ENCODE peak calls at places on chromosome 13, in four cellular contexts. One of them, this sample, is unnamed.

GRCh38 chr13:114054269-114054668 is 78.2 kb downstream of the RASA3 start:
- DNase-seq in endodermal cell: peak
- DNase-seq in RCC 7860: no peak
- DNase-seq in left kidney: no peak
- DNase-seq in this sample: peak

GRCh38 chr13:107900775-107901174 is 314.6 kb downstream of the LIG4 start:
- DNase-seq in RCC 7860: no peak
- DNase-seq in left kidney: no peak
- DNase-seq in endodermal cell: no peak
- DNase-seq in this sample: no peak

GRCh38 chr13:27110056-27110746 is 61.4 kb downstream of the USP12 start:
- DNase-seq in endodermal cell: no peak
- DNase-seq in RCC 7860: no peak
- DNase-seq in left kidney: no peak
- DNase-seq in this sample: no peak

GRCh38 chr13:43924549-43925245 is 45.0 kb downstream of the LACC1 start:
- DNase-seq in RCC 7860: no peak
- DNase-seq in endodermal cell: no peak
- DNase-seq in left kidney: no peak
- DNase-seq in this sample: peak

GRCh38 chr13:50948576-50948975 is 39.0 kb downstream of the RNASEH2B start:
- DNase-seq in left kidney: no peak
- DNase-seq in endodermal cell: no peak
- DNase-seq in RCC 7860: no peak
- DNase-seq in this sample: no peak

GRCh38 chr13:40438999-40439797 is 227.2 kb downstream of the FOXO1 start:
- DNase-seq in endodermal cell: no peak
- DNase-seq in RCC 7860: no peak
- DNase-seq in left kidney: no peak
- DNase-seq in this sample: no peak

GRCh38 chr13:38566526-38566925 is 120.4 kb upstream of the FREM2 start:
- DNase-seq in endodermal cell: no peak
- DNase-seq in left kidney: no peak
- DNase-seq in RCC 7860: no peak
- DNase-seq in this sample: no peak

GRCh38 chr13:30580852-30581502 is 36.7 kb upstream of the USPL1 start:
- DNase-seq in left kidney: no peak
- DNase-seq in endodermal cell: no peak
- DNase-seq in RCC 7860: peak
- DNase-seq in this sample: no peak

GRCh38 chr13:41520699-41521630 is 63.6 kb downstream of the RGCC start:
- DNase-seq in RCC 7860: no peak
- DNase-seq in endodermal cell: no peak
- DNase-seq in left kidney: no peak
- DNase-seq in this sample: peak